ENCODE peak calls at places on chromosomes 11 and 22, in eight cellular contexts. I, J, H, G, F, Y, L and U are unnamed samples.

GRCh38 chr11:93033093-93033492 is 63.6 kb downstream of the MTNR1B start:
- DNase-seq in F (no peak), I (no peak), G (no peak), H (no peak), Y (no peak), L (no peak), J (no peak), U (no peak)

GRCh38 chr22:43152355-43153071 is 1.2 kb downstream of the TSPO start:
- DNase-seq in H (peak), I (peak), Y (peak), L (peak), F (no peak), G (peak), J (peak), U (peak)

GRCh38 chr11:119049081-119049480 is 7.9 kb downstream of the HYOU1 start:
- DNase-seq in G (no peak), H (no peak), L (no peak), I (peak), Y (no peak), F (no peak), J (no peak), U (no peak)

GRCh38 chr11:77046060-77046501 is 11.9 kb downstream of the B3GNT6 start:
- DNase-seq in H (no peak), L (no peak), I (no peak), F (no peak), Y (no peak), J (no peak), G (no peak), U (peak)

GRCh38 chr11:103659138-103659734 is 377.2 kb upstream of the DDI1 start:
- DNase-seq in J (no peak), L (no peak), H (no peak), Y (no peak), G (no peak), I (no peak), F (no peak), U (no peak)

GRCh38 chr11:16874275-16874975 is 136.0 kb downstream of the C11orf58 start:
- DNase-seq in G (no peak), F (peak), J (no peak), I (no peak), H (no peak), L (no peak), Y (no peak), U (no peak)

GRCh38 chr11:124724854-124725718 is 14.7 kb upstream of the NRGN start:
- DNase-seq in J (no peak), L (no peak), H (no peak), Y (no peak), G (no peak), F (peak), I (no peak), U (no peak)

GRCh38 chr22:27804683-27805297 is 3.2 kb upstream of the MN1 start:
- DNase-seq in J (peak), Y (peak), L (no peak), H (peak), F (peak), G (no peak), I (peak), U (peak)

GRCh38 chr22:31154975-31155374 is 5.0 kb upstream of the RNF185 start:
- DNase-seq in I (no peak), G (no peak), L (no peak), H (no peak), J (no peak), Y (no peak), F (no peak), U (no peak)

GRCh38 chr11:330307-330693 is 9.6 kb upstream of the IFITM3 start:
- DNase-seq in F (no peak), I (peak), L (no peak), H (no peak), Y (no peak), J (no peak), G (no peak), U (no peak)

GRCh38 chr11:128341280-128341679 is 246.1 kb downstream of the ETS1 start:
- DNase-seq in Y (no peak), G (no peak), L (no peak), J (no peak), H (no peak), I (no peak), F (no peak), U (peak)

GRCh38 chr11:7168741-7168990 is 79.9 kb downstream of the RBMXL2 start:
- DNase-seq in J (no peak), I (no peak), Y (no peak), L (no peak), F (no peak), H (no peak), G (no peak), U (no peak)

GRCh38 chr22:50544746-50545253 is 899 bp upstream of the KLHDC7B start:
- DNase-seq in J (no peak), Y (peak), F (no peak), L (no peak), I (peak), G (peak), H (peak), U (no peak)

GRCh38 chr22:28560005-28560742 is 119.5 kb downstream of the TTC28 start:
- DNase-seq in I (no peak), J (no peak), F (no peak), L (no peak), Y (no peak), H (no peak), G (no peak), U (peak)

GRCh38 chr11:117916956-117917355 is 12.2 kb downstream of the TMPRSS13 start:
- DNase-seq in L (no peak), G (peak), J (no peak), F (no peak), Y (no peak), H (no peak), I (no peak), U (no peak)

GRCh38 chr11:45470151-45471001 is 184.2 kb upstream of the SYT13 start:
- DNase-seq in I (peak), Y (peak), J (no peak), F (no peak), H (no peak), L (no peak), G (no peak), U (peak)

GRCh38 chr11:84316866-84317560 is 1030.8 kb upstream of the CCDC90B start:
- DNase-seq in I (peak), G (no peak), Y (no peak), J (peak), F (no peak), L (no peak), H (no peak), U (peak)

GRCh38 chr22:30649430-30650007 is 13.9 kb downstream of the SLC35E4 start:
- DNase-seq in L (peak), Y (peak), F (no peak), H (no peak), J (no peak), G (no peak), I (peak), U (peak)

GRCh38 chr22:48653306-48653705 is 1174.4 kb downstream of the BRD1 start:
- DNase-seq in F (no peak), G (no peak), L (no peak), H (no peak), J (no peak), I (no peak), Y (no peak), U (no peak)

GRCh38 chr11:128669491-128669890 is 24.4 kb upstream of the FLI1 start:
- DNase-seq in H (no peak), F (no peak), L (no peak), G (no peak), I (no peak), J (no peak), Y (no peak), U (peak)

GRCh38 chr11:67022341-67022933 is 497 bp upstream of the SYT12 start:
- DNase-seq in J (peak), Y (no peak), L (no peak), F (no peak), H (no peak), I (peak), G (peak), U (peak)

GRCh38 chr22:44455151-44455962 is 42.7 kb downstream of the RTL6 start:
- DNase-seq in G (no peak), J (no peak), I (peak), Y (no peak), F (no peak), L (no peak), H (no peak), U (no peak)

GRCh38 chr11:16817321-16817720 is 78.9 kb downstream of the C11orf58 start:
- DNase-seq in F (no peak), J (no peak), L (no peak), G (no peak), I (no peak), H (no peak), Y (no peak), U (no peak)

GRCh38 chr11:63240098-63240497 is 3.3 kb downstream of the SLC22A25 start:
- DNase-seq in G (no peak), H (no peak), F (no peak), I (no peak), Y (no peak), L (no peak), J (no peak), U (peak)

GRCh38 chr11:106105986-106106385 is 28.5 kb downstream of the AASDHPPT start:
- DNase-seq in Y (no peak), F (no peak), J (no peak), H (no peak), I (no peak), G (no peak), L (no peak), U (no peak)

GRCh38 chr22:24772493-24773220 is 1.9 kb downstream of the PIWIL3 start:
- DNase-seq in G (no peak), F (peak), H (no peak), Y (no peak), L (no peak), I (no peak), J (no peak), U (peak)

GRCh38 chr22:41902932-41903421 is 11.9 kb downstream of the SHISA8 start:
- DNase-seq in I (peak), H (peak), F (no peak), Y (peak), L (no peak), G (no peak), J (no peak), U (no peak)

GRCh38 chr11:11016123-11016522 is 158.3 kb upstream of the ZBED5 start:
- DNase-seq in Y (no peak), L (no peak), H (no peak), J (no peak), G (no peak), I (no peak), F (no peak), U (no peak)

GRCh38 chr11:5476184-5476819 is 12.2 kb upstream of the OR52D1 start:
- DNase-seq in G (no peak), L (no peak), J (no peak), F (peak), I (no peak), Y (no peak), H (no peak), U (peak)

GRCh38 chr11:203945-204586 is 3.1 kb downstream of the BET1L start:
- DNase-seq in Y (no peak), J (no peak), I (peak), F (no peak), H (no peak), L (no peak), G (no peak), U (no peak)

GRCh38 chr22:49577168-49578060 is 250.3 kb downstream of the BRD1 start:
- DNase-seq in H (no peak), L (no peak), Y (peak), I (peak), F (no peak), J (no peak), G (no peak), U (no peak)

GRCh38 chr11:94418123-94418770 is 17.0 kb upstream of the GPR83 start:
- DNase-seq in I (no peak), Y (no peak), F (no peak), J (no peak), G (no peak), L (no peak), H (no peak), U (no peak)

GRCh38 chr11:76782526-76783293 is 446 bp upstream of the TSKU start:
- DNase-seq in Y (peak), H (peak), L (no peak), G (peak), F (peak), J (peak), I (peak), U (peak)

GRCh38 chr22:19643448-19644313 is 70.6 kb upstream of the SEPTIN5 start:
- DNase-seq in G (no peak), Y (no peak), H (no peak), L (no peak), J (no peak), F (no peak), I (no peak), U (peak)
- H3K4me3 ChIP-seq in G (no peak), Y (no peak), H (no peak), L (no peak), J (no peak), F (no peak), I (no peak), U (no peak)

DNA sequence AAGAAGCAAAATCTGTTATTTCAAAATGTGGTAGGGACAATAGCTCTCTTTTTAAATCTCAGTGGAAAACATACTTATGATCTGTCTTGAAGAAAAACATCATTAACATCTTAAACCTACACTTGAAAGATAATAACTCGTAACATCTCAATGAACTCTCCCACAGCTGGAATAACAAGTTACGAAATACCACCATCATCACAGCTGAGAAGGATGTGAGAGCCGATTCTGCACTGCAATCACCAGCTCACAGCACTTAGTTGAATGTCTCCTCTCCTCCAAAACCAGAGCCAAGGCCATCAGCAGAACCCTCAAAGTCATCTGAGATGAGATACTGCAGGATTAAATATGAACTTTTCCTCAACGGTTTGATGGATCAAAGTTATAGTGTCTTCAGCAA is 124.3 kb downstream of the ARHGAP20 start:
- DNase-seq in L (no peak), I (no peak), G (no peak), H (no peak), Y (no peak), F (no peak), J (no peak), U (peak)
- TF ChIP-seq CTCF in L (no peak), I (no peak), G (no peak), H (no peak), Y (no peak), F (no peak), J (no peak), U (no peak)

GRCh38 chr11:114181195-114181594 is 115.0 kb upstream of the NNMT start:
- DNase-seq in H (no peak), F (no peak), J (no peak), I (no peak), L (no peak), Y (peak), G (no peak), U (no peak)

GRCh38 chr11:114178656-114179055 is 117.5 kb upstream of the NNMT start:
- DNase-seq in I (no peak), Y (peak), L (no peak), H (no peak), J (no peak), G (no peak), F (no peak), U (no peak)

GRCh38 chr11:114181752-114182151 is 114.4 kb upstream of the NNMT start:
- DNase-seq in L (no peak), Y (peak), I (no peak), H (no peak), G (no peak), J (no peak), F (no peak), U (no peak)

GRCh38 chr11:114180301-114181055 is 115.7 kb upstream of the NNMT start:
- DNase-seq in H (peak), F (peak), I (peak), L (no peak), J (no peak), G (no peak), Y (peak), U (no peak)

DNA sequence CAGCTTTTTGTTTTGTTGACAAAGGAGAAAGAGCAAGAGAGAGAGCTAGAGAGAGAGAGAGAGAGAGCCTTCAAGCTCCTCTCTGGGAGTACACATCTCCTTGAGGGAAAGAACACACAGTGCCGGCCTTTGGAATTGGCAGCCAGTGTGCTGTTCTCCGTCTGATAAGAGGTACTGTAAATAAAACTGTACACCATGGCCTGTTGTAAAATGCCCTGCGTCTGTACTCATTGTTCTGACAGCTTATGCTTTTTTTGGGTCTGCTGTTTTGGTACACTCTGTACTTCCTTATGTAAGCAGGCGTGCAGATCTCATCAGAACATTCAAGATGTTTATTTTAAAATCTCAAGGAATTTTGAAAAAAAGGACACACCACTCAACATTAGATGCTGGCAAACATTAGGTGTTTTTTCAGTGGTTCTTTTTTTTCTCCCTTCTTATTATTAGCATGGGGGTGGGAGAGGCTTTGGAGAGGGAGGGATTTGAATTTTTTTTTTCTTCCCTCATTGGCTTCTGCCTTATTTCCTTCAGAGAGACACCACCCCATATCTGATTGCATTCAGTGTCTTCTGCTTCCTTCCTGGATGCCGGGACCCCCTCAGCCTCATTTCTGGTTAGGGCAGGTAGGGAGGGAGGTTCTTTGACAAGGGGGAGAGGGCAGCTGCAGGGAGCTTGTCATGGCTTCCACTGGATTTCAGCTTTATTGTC is 116.8 kb upstream of the NNMT start:
- DNase-seq in F (no peak), Y (peak), H (peak), G (no peak), L (peak), J (no peak), I (peak), U (peak)
- H3K4me3 ChIP-seq in F (no peak), Y (peak), H (peak), G (peak), L (peak), J (peak), I (peak), U (peak)

GRCh38 chr11:73270855-73271477 is 1.2 kb upstream of the P2RY6 start:
- DNase-seq in F (no peak), I (no peak), H (no peak), L (no peak), Y (no peak), G (no peak), J (no peak), U (no peak)

GRCh38 chr11:73271936-73272679 is at the start of gene P2RY6:
- DNase-seq in F (peak), G (no peak), H (no peak), J (no peak), L (no peak), Y (no peak), I (no peak), U (peak)

GRCh38 chr11:73269353-73270088 is 2.6 kb upstream of the P2RY6 start:
- DNase-seq in H (no peak), J (no peak), L (no peak), G (no peak), I (no peak), F (no peak), Y (no peak), U (no peak)

GRCh38 chr11:73268671-73269271 is 3.4 kb upstream of the P2RY6 start:
- DNase-seq in H (no peak), F (no peak), L (no peak), J (no peak), G (no peak), I (no peak), Y (no peak), U (no peak)

DNA sequence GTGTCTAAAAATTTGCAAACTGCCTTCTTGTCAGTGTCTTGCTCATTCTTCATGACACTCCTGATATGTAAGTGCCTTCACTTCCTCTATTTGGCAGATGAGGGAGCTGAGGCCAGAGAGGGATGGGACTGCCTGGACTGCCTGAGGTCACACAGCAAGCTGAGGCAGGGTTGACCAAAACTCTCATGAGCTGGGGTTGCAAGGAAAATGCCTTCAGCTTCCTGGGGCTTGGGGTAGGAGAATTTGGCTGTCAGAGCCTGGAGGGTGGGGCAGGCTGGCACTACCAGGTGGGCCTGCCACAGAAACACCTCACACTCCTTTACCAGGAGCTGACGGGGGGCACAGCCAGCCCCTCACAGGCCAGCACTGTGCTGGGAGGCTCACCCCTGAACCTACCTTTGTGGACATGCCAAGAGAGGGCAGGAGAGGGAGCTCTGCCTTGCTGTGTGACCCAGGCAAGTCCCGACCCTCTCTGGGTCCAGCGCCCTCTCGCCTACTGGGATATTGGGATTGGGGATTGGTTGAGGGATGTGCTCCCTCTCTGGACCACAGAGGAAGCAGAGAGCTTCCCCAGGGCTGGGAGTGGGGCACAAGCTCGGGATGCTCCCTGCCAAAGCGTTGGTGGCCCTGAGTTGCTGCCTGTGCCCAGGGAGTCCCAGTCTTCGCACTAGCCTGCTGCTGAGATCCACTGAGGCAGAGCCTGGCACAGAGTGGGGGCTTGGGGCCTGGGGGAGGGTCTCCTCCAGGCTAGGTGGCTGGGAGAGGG is 1.9 kb upstream of the P2RY6 start:
- DNase-seq in F (no peak), H (no peak), J (no peak), I (no peak), L (no peak), G (no peak), Y (no peak), U (no peak)
- TF ChIP-seq CTCF in F (no peak), H (no peak), J (no peak), I (no peak), L (no peak), G (no peak), Y (no peak), U (no peak)

DNA sequence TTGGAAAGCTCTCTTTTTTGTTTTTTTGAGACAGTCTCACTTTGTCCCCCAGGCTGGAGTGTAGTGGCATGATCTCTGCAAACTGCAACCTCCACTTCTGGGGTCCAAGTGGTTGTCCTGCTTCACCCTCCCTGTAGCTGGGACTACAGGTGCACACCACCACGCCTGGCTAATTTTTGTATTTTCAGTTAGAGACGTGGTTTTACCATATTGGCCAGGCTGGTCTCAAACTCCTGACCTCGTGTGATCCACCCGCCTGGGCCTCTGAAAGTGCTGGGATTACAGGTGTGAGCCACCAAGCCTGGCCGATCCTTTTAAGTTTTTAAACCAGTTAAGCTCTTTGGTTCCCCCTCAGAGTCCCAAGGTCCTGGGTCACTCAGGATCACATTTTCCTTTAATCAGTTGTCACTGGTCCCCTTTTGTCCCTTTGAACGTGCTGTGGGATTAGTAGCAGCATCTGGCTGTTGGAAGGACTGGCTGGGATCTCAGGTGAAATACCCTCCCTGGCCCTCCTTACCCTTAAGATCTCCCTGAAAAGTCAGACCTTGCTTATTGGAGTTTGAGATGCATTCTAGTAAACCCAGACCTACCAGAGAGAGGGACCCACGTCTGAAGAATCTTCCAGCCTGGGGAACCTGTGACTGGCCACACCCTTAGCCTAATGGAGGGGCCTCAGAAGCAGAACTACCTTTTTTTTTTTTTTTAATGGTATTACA is 8.1 kb downstream of the MALAT1 start:
- DNase-seq in I (peak), F (no peak), H (peak), G (peak), Y (peak), J (no peak), L (no peak), U (peak)
- H3K4me3 ChIP-seq in I (peak), F (no peak), H (no peak), G (no peak), Y (peak), J (peak), L (peak), U (peak)